ENCODE peak calls at places on chromosomes 2 and 18, in four cellular contexts. K, R, D and L are unnamed samples.

GRCh38 chr2:106969777-106970176 is 83.8 kb upstream of the ST6GAL2 start:
- DNase-seq in R (no peak), D (no peak), K (no peak), L (no peak)

GRCh38 chr2:22673501-22673900 is 711.5 kb upstream of the KLHL29 start:
- DNase-seq in R (no peak), K (no peak), D (no peak), L (no peak)

GRCh38 chr2:239298126-239298804 is 102.6 kb downstream of the HDAC4 start:
- DNase-seq in K (no peak), D (no peak), R (no peak), L (no peak)

GRCh38 chr2:233441161-233442027 is 87.1 kb downstream of the DGKD start:
- DNase-seq in R (no peak), D (no peak), K (no peak), L (no peak)

GRCh38 chr2:208595386-208596275 is 189.0 kb downstream of the PTH2R start:
- DNase-seq in R (no peak), K (peak), D (no peak), L (no peak)

GRCh38 chr2:17309741-17310339 is 208.4 kb downstream of the RAD51AP2 start:
- DNase-seq in D (peak), K (peak), R (no peak), L (peak)

GRCh38 chr18:35464731-35465728 is 32.7 kb downstream of the INO80C start:
- DNase-seq in K (no peak), D (no peak), R (no peak), L (no peak)

GRCh38 chr2:101802329-101802728 is 104.8 kb downstream of the MAP4K4 start:
- DNase-seq in D (peak), K (no peak), R (no peak), L (no peak)

GRCh38 chr2:162007447-162008040 is 66.5 kb downstream of the DPP4 start:
- DNase-seq in D (no peak), K (peak), R (no peak), L (no peak)

GRCh38 chr2:169961911-169962310 is 134.7 kb downstream of the UBR3 start:
- DNase-seq in K (no peak), D (no peak), R (no peak), L (no peak)

GRCh38 chr2:229715895-229716507 is 1.6 kb upstream of the DNER start:
- DNase-seq in R (no peak), D (peak), K (peak), L (peak)

GRCh38 chr2:207845202-207845864 is 75.6 kb upstream of the FZD5 start:
- DNase-seq in K (no peak), D (peak), R (no peak), L (no peak)

GRCh38 chr2:239288951-239289481 is 111.8 kb downstream of the HDAC4 start:
- DNase-seq in R (peak), D (no peak), K (peak), L (no peak)

GRCh38 chr2:236499691-236500573 is 69.7 kb upstream of the ACKR3 start:
- DNase-seq in D (no peak), K (no peak), R (no peak), L (no peak)

GRCh38 chr2:202109139-202109736 is 36.2 kb downstream of the KIAA2012 start:
- DNase-seq in K (no peak), R (no peak), D (no peak), L (no peak)

GRCh38 chr18:73733806-73734314 is 413.8 kb downstream of the FBXO15 start:
- DNase-seq in D (no peak), K (no peak), R (no peak), L (no peak)

GRCh38 chr2:232345251-232345650 is 33.3 kb upstream of the ALPP start:
- DNase-seq in K (no peak), D (no peak), R (no peak), L (peak)

GRCh38 chr2:201402651-201403573 is 45.8 kb upstream of the FLACC1 start:
- DNase-seq in D (no peak), R (no peak), K (no peak), L (no peak)

GRCh38 chr2:42113427-42113826 is 55.7 kb upstream of the EML4 start:
- DNase-seq in R (no peak), K (no peak), D (no peak), L (no peak)

GRCh38 chr18:50590625-50591024 is 30.7 kb downstream of the MAPK4 start:
- DNase-seq in D (no peak), K (no peak), R (no peak), L (no peak)

GRCh38 chr18:63267990-63268721 is 51.4 kb downstream of the BCL2 start:
- DNase-seq in K (no peak), D (no peak), R (no peak), L (no peak)

GRCh38 chr2:176473177-176473576 is 203.9 kb downstream of the MTX2 start:
- DNase-seq in R (no peak), K (no peak), D (no peak), L (no peak)

GRCh38 chr2:220096406-220096805 is 469.0 kb downstream of the SLC4A3 start:
- DNase-seq in K (no peak), R (no peak), D (no peak), L (no peak)

GRCh38 chr2:14756981-14757657 is 124.6 kb downstream of the LRATD1 start:
- DNase-seq in K (no peak), D (no peak), R (no peak), L (no peak)

GRCh38 chr18:47427951-47428350 is 176.5 kb upstream of the SKOR2 start:
- DNase-seq in D (no peak), K (no peak), R (no peak), L (no peak)

GRCh38 chr2:200039847-200040246 is 84.5 kb downstream of the MAIP1 start:
- DNase-seq in R (no peak), K (no peak), D (no peak), L (no peak)

GRCh38 chr2:207772081-207772843 is 2.6 kb upstream of the FZD5 start:
- DNase-seq in D (no peak), R (no peak), K (peak), L (peak)

GRCh38 chr2:240573071-240573515 is 4.8 kb downstream of the RNPEPL1 start:
- DNase-seq in D (no peak), R (no peak), K (no peak), L (no peak)

GRCh38 chr2:240575101-240575965 is 7.0 kb downstream of the RNPEPL1 start:
- DNase-seq in R (no peak), K (no peak), D (no peak), L (no peak)

GRCh38 chr2:240576036-240576435 is 7.8 kb downstream of the RNPEPL1 start:
- DNase-seq in K (no peak), D (no peak), R (no peak), L (no peak)

GRCh38 chr2:240573516-240574385 is 5.5 kb downstream of the RNPEPL1 start:
- DNase-seq in K (no peak), D (no peak), R (no peak), L (no peak)

DNA sequence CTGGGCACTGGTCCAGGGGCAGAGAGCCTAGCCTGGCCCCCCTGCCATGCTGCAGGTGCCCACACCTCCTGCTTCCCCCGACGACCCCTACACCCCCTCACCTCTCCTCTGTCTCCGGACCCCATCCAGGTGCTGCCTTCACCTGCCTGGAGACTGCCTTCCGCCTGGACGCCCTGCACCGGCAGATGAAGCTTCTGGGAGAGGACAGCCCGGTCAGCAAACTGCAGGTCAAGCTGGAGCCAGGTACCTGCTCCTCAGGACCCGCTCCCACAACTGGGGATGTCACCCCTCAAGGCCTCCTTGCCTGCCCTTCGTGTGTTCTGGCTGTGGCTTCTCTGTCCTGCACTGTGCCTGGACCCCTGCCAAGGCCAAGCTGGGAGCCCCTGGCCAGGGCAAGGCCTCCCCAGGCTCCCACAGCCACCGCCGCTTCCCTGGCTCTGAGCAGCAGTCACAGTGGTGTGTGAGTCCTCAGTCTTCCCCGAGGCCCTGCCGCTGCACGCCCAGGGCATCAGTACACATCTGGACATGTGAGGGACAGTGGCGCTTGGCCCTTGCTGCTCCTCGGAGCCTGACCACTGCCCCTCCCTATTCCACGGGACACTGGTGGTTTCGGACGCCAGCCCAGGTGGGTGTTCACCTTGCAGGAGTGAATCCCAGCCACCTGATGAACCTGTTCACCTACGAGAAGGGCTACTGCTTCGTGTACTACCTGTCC is 6.3 kb downstream of the RNPEPL1 start:
- DNase-seq in K (no peak), D (no peak), R (no peak), L (no peak)
- TF ChIP-seq NR2C2 in K (no peak), D (no peak), R (no peak), L (no peak)

DNA sequence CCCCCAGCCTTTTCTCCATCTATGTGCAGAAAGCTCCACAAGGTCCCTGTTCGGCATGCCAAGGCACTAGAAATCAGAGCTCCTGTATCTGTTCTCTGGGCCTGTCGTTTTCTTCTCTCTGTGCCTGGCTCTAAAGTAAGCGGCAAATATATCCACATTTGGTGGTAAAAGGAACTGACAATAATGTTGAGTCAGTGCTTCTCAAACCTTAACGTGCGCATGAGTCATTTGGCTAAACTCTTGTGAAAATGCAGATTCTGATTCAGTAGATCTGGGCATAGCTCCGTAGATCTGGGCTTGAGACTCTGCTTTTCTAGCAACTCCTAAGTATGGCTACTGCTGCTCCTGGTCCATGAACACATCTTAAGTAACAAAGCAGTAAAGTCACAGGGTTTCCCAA is 16.5 kb upstream of the ACSL3 start:
- DNase-seq in K (peak), R (no peak), D (no peak), L (no peak)
- TF ChIP-seq MAX in K (no peak), R (no peak), D (no peak), L (no peak)

DNA sequence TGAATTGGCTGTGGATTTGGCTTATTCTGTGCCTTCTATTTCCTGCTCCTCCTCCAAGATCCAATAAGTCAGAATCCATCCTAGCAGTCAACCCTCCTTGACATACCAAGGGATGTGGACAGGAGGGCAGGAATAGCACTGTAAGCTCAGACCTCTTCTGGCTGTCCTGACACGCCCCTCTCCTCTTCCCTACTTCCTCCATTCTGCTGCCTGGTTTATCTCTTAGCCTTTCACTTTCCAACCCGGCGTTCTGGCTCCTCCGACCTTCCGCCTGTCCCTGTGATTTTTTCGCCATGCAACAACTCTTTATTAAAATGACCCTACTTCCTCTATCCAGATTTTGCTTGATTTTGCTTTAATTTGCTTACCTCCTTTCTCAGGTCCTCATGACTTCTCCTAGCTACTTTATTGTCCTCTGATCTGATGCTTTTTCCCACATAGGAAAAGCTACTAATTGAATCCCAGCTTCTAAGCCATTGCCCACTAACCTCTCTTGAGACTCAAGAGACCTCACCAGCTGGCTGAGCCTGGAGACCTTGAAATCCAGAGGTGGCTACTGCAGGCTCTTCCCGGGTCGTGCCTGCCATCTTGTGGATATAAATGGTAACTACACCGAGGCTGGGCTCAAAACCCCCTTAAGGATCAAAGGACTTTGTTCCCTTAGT is 139.6 kb downstream of the AKAIN1 start:
- DNase-seq in R (peak), D (peak), K (peak), L (peak)
- TF ChIP-seq NR2C2 in R (no peak), D (no peak), K (no peak), L (no peak)

GRCh38 chr2:105749583-105750399 is 5.1 kb downstream of the NCK2 start:
- DNase-seq in D (no peak), K (no peak), R (no peak), L (no peak)

GRCh38 chr2:105751272-105751671 is 6.6 kb downstream of the NCK2 start:
- DNase-seq in D (no peak), K (no peak), R (no peak), L (no peak)

GRCh38 chr2:105748564-105748963 is 3.9 kb downstream of the NCK2 start:
- DNase-seq in R (no peak), K (no peak), D (no peak), L (no peak)

GRCh38 chr2:105752691-105753090 is 8.0 kb downstream of the NCK2 start:
- DNase-seq in D (no peak), R (no peak), K (no peak), L (no peak)

GRCh38 chr2:105750735-105751134 is 6.0 kb downstream of the NCK2 start:
- DNase-seq in K (no peak), D (no peak), R (no peak), L (no peak)
- TF ChIP-seq MAX in K (no peak), D (no peak), R (no peak), L (no peak)

GRCh38 chr18:9700261-9700796 is 7.8 kb upstream of the RAB31 start:
- DNase-seq in D (no peak), R (no peak), K (peak), L (no peak)
- TF ChIP-seq NR2C2 in D (no peak), R (no peak), K (no peak), L (no peak)